ENCODE peak calls at places on chromosomes 1 and 21, in ten cellular contexts. F, P, W, X, J, D, K, I, E and Q are unnamed samples. For H3K9me3, the result is how much of the 10 kb centered on the place peaks cover.

GRCh38 chr1:21621761-21622436 is 47.3 kb downstream of the RAP1GAP start:
- DNase-seq in P (no peak), K (no peak), E (no peak), W (no peak), D (no peak), X (no peak), J (no peak), F (no peak), I (no peak), Q (no peak)

GRCh38 chr1:175067707-175068106 is at the start of gene TNN:
- DNase-seq in I (no peak), D (no peak), F (no peak), J (no peak), X (no peak), P (no peak), W (no peak), K (no peak), E (no peak), Q (no peak)

GRCh38 chr1:167627865-167628641 is 2.0 kb upstream of the RCSD1 start:
- DNase-seq in J (peak), K (no peak), X (no peak), W (no peak), F (no peak), D (peak), E (no peak), P (no peak), I (no peak), Q (peak)

GRCh38 chr1:25556791-25557476 is 13.5 kb downstream of the LDLRAP1 start:
- DNase-seq in D (peak), J (no peak), E (no peak), I (peak), F (no peak), W (no peak), K (no peak), X (no peak), P (no peak), Q (no peak)

GRCh38 chr1:67316180-67316902 is 8.7 kb downstream of the IL12RB2 start:
- DNase-seq in I (no peak), X (no peak), W (no peak), E (no peak), K (no peak), F (no peak), D (no peak), J (no peak), P (no peak), Q (no peak)

GRCh38 chr1:167863921-167864279 is 50.0 kb downstream of the ADCY10 start:
- DNase-seq in J (no peak), X (no peak), E (no peak), I (no peak), D (no peak), P (no peak), W (no peak), K (no peak), F (no peak), Q (no peak)

GRCh38 chr1:220685879-220686278 is 4.3 kb upstream of the C1orf115 start:
- DNase-seq in P (no peak), K (no peak), I (no peak), D (no peak), W (no peak), J (no peak), F (no peak), E (peak), X (no peak), Q (no peak)

GRCh38 chr1:5862051-5862825 is 130.0 kb downstream of the NPHP4 start:
- DNase-seq in I (no peak), K (no peak), W (no peak), X (no peak), E (no peak), D (no peak), F (no peak), P (no peak), J (no peak), Q (no peak)

GRCh38 chr1:228978486-228979324 is 243.4 kb downstream of the RHOU start:
- DNase-seq in I (peak), P (no peak), W (no peak), K (peak), J (no peak), D (no peak), F (peak), X (peak), E (no peak), Q (no peak)

GRCh38 chr1:91589438-91589837 is 88.8 kb downstream of the CDC7 start:
- DNase-seq in I (no peak), E (no peak), P (no peak), K (no peak), F (no peak), X (no peak), W (no peak), J (no peak), D (no peak), Q (no peak)

GRCh38 chr1:4087530-4088420 is 187.7 kb upstream of the C1orf174 start:
- DNase-seq in I (no peak), D (peak), E (no peak), P (no peak), W (no peak), K (peak), J (no peak), F (no peak), X (no peak), Q (no peak)
- H3K9me3 ChIP-seq in I (under half), D (under half), E (under half), P (under half), W (under half), K (under half), J (under half), F (under half), X (under half), Q (under half)

DNA sequence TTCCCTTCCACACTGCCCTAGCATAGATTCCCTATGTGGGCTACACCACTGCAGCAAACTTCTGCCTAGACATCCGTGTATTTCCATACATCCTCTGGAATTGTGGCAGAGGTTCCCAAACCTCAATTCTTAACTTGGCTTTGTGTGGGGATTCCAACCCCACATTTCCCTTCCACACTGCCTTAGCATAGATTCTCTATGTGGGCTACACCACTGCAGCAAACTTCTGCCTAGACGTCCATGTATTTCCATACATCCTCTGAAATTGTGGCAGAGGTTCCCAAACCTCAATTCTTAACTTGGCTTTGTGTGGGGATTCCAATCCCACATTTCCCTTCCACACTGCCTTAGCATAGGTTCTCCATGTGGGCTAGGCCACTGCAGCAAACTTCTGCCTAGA is 31.4 kb downstream of the ZNF670 start:
- DNase-seq in E (no peak), K (no peak), D (no peak), X (no peak), I (no peak), W (no peak), P (no peak), J (no peak), F (no peak), Q (no peak)
- H3K9me3 ChIP-seq in E (half or more), K (under half), D (half or more), X (under half), I (half or more), W (under half), P (half or more), J (under half), F (half or more), Q (under half)

DNA sequence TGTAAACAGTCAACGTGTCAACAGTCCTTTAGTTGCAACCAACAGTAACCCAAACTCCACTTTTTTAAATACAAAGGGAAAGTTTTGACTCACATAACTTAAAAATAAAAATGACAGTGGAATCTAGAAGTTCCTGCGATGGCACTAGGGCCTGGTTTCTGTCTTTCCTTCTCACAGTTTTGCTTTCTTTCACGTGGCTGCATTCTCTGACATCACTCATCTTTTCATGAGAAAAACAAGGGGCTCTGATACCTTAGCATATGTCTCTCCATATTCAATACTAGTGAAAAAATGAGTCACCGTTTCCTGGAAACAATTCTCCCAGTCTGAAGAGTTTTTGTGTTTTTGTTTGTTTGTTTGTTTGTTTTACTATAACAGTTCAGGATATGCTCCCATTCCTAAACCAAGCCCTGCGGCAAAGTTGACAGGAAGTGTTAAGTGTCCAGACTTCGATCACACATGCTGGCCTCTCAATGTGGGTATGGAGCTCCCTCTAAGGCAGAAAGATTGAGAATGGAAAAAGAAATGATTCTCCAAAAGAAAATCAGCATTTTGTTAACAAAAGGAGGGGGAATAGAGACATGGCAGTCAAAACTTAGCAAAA is 483.3 kb downstream of the TTLL7 start:
- DNase-seq in D (no peak), I (peak), F (no peak), E (no peak), P (no peak), J (no peak), X (no peak), W (no peak), K (no peak), Q (no peak)
- H3K9me3 ChIP-seq in D (under half), I (under half), F (under half), E (under half), P (under half), J (under half), X (under half), W (under half), K (under half), Q (under half)

DNA sequence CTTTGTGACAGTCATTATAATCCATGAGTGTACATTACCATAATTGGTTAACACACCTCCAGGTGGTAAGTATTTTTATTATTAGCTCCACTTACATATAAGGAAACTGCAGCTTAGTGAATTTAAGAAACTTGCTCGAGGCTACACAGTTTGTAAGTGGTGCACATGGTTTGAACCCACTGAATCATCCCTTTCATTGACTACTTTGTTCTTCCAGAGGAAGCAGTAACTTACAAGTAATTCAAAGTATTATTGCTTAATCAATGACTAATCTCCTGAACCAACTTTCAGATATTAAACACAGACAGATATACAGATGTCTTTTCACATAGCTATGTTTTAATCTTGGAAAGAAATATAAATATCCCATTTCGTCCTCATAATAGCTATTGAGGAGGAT is 18.7 kb upstream of the CLDN8 start:
- DNase-seq in X (no peak), K (no peak), J (no peak), W (no peak), I (peak), P (no peak), F (no peak), D (no peak), E (no peak), Q (no peak)
- H3K9me3 ChIP-seq in X (under half), K (under half), J (under half), W (under half), I (under half), P (under half), F (under half), D (under half), E (under half), Q (under half)

GRCh38 chr1:40305451-40305850 is 11.6 kb downstream of the COL9A2 start:
- DNase-seq in K (no peak), D (no peak), I (no peak), P (no peak), X (no peak), F (no peak), W (no peak), E (no peak), J (no peak), Q (no peak)

GRCh38 chr1:40306296-40306695 is 10.8 kb downstream of the COL9A2 start:
- DNase-seq in J (no peak), W (no peak), F (no peak), K (no peak), D (no peak), E (no peak), P (no peak), I (no peak), X (no peak), Q (no peak)

GRCh38 chr1:40308036-40308727 is 8.9 kb downstream of the COL9A2 start:
- DNase-seq in I (no peak), D (no peak), K (no peak), P (no peak), J (no peak), F (no peak), E (no peak), W (no peak), X (no peak), Q (no peak)

GRCh38 chr1:40305871-40306270 is 11.2 kb downstream of the COL9A2 start:
- DNase-seq in J (no peak), W (no peak), P (no peak), F (no peak), K (no peak), I (no peak), D (no peak), X (no peak), E (no peak), Q (no peak)

DNA sequence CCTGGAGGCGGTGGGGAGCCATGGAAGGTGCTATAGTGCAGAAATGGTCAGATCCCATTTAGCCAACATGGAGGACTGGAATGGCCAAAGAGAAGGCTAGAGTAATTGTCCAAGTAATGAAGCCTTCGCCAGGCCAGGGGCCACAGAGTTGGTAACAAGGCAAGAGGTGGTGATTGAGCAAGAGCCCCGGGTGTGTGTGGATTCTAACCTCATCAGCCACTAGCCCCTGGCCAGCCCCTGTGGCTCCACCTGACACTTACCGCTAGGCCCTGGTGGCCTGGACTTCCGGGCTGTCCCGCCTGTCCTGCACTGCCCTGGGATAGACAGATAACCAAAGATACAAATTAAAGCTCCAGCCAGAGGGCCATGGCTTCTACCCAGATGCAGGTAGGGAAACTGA is 9.9 kb downstream of the COL9A2 start:
- DNase-seq in I (no peak), P (no peak), J (no peak), K (no peak), W (no peak), F (no peak), E (no peak), X (no peak), D (no peak), Q (no peak)
- H3K9me3 ChIP-seq in I (under half), P (under half), J (under half), K (under half), W (under half), F (under half), E (under half), X (under half), D (under half), Q (under half)

DNA sequence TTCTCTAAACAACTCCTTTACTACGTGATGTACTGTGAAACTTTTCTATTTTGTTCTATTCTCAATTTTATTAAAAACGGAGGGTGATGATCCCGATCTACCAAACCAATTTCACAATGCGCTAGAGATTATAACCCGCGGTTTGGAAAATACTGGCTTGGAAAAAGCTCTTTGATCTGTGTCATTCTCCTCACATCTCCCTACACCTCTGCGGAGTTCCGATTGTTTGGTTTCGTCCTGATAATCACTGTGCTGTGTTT is 557 bp upstream of the ABCD3 start:
- DNase-seq in K (no peak), D (no peak), W (no peak), I (no peak), J (no peak), X (no peak), P (no peak), E (no peak), F (no peak), Q (no peak)
- H3K9me3 ChIP-seq in K (under half), D (under half), W (under half), I (under half), J (under half), X (under half), P (under half), E (under half), F (under half), Q (under half)

DNA sequence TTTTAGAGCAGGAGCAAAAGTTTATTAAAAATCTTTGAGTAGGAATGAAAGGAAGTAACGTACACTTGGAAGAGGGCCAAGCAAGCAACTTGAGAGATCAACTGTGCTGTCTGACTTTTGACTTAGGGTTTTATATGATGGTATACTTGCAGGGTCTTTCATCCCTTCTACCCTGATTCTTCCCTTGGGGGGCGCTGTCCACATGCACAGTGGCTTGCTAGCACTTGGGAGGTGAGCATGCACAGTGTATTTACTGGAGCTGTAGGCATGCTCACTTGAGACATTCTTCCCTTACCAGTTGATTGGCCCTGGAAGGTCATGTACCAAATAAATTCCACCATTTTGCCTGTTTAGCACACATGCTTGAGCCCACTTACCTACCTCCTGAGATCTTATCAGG is 1001.3 kb upstream of the ADGRL2 start:
- DNase-seq in W (no peak), X (no peak), E (no peak), J (no peak), I (no peak), F (no peak), K (no peak), P (no peak), D (no peak), Q (no peak)
- H3K9me3 ChIP-seq in W (under half), X (under half), E (under half), J (under half), I (under half), F (under half), K (under half), P (under half), D (under half), Q (under half)

DNA sequence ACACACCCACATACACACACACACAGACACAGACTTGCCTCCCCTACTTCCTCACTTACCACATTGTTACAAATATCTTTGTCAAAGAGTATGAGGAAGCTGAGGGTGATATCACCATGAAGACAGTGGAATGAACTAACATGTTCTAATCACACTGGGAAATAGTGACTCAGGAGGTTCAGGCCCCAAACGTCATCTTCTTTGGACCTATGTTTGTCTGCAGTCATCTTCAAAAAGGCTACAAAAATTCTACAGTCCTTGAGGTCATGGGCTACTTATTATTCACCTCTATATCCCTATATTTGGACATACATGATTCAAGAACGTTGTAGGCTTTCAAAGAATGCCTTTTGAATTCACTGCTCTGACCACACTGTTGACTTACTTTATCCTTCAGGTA is 2.1 kb upstream of the LCE2C start:
- DNase-seq in F (no peak), X (no peak), P (no peak), J (no peak), D (no peak), I (no peak), K (no peak), W (no peak), E (no peak), Q (no peak)
- H3K9me3 ChIP-seq in F (under half), X (under half), P (under half), J (under half), D (under half), I (under half), K (under half), W (under half), E (under half), Q (under half)